ENCODE peak calls at places on chromosomes 12 and 14, in seven cellular contexts. U is MM.1S, Y is sigmoid colon, J is H1, L is breast epithelium, R is nephron progenitor cell, H is lung. I is an unnamed sample.

GRCh38 chr12:79661629-79662028 is 29.1 kb downstream of the PAWR start:
- DNase-seq in J (no peak), Y (no peak), H (no peak), U (no peak), L (no peak), R (no peak), I (no peak)

GRCh38 chr12:2795291-2796186 is 769 bp downstream of the FKBP4 start:
- DNase-seq in H (peak), J (no peak), R (peak), L (peak), U (peak), Y (peak), I (peak)

GRCh38 chr14:103483600-103483999 is 39.0 kb downstream of the CKB start:
- DNase-seq in L (no peak), H (no peak), U (no peak), Y (no peak), J (no peak), R (no peak), I (no peak)

GRCh38 chr14:90508073-90508472 is 111.2 kb downstream of the CALM1 start:
- DNase-seq in R (no peak), Y (no peak), L (no peak), H (no peak), J (no peak), U (no peak), I (no peak)

GRCh38 chr12:46886541-46887041 is 60.8 kb upstream of the SLC38A4 start:
- DNase-seq in J (no peak), U (no peak), Y (no peak), R (no peak), L (no peak), H (no peak), I (no peak)

GRCh38 chr14:70919774-70920173 is 12.5 kb downstream of the PCNX1 start:
- DNase-seq in L (no peak), Y (no peak), R (no peak), J (no peak), H (no peak), U (no peak), I (no peak)

GRCh38 chr12:85626031-85626781 is 210.0 kb downstream of the RASSF9 start:
- DNase-seq in J (no peak), H (no peak), R (no peak), Y (no peak), L (no peak), U (no peak), I (no peak)

GRCh38 chr12:116916122-116916521 is 5.4 kb downstream of the FBXW8 start:
- DNase-seq in J (no peak), L (no peak), Y (no peak), H (no peak), R (no peak), U (no peak), I (no peak)

GRCh38 chr12:118271770-118272417 is 100.8 kb downstream of the TAOK3 start:
- DNase-seq in U (no peak), L (no peak), Y (no peak), R (no peak), H (peak), J (no peak), I (no peak)

GRCh38 chr12:8917031-8917430 is 2.7 kb downstream of the PHC1 start:
- DNase-seq in L (no peak), Y (no peak), U (no peak), H (no peak), J (no peak), R (no peak), I (no peak)

GRCh38 chr12:28578833-28579252 is 388.6 kb downstream of the CCDC91 start:
- DNase-seq in J (no peak), R (no peak), Y (no peak), H (no peak), L (no peak), U (no peak), I (no peak)

GRCh38 chr12:13165578-13166120 is 30.9 kb upstream of the EMP1 start:
- DNase-seq in J (no peak), Y (peak), H (peak), U (peak), R (no peak), L (peak), I (no peak)

GRCh38 chr12:104183443-104183842 is 32.1 kb upstream of the TXNRD1 start:
- DNase-seq in J (no peak), L (no peak), Y (no peak), R (no peak), U (no peak), H (no peak), I (no peak)

GRCh38 chr12:77535734-77536133 is 295.0 kb upstream of the NAV3 start:
- DNase-seq in R (no peak), J (no peak), Y (no peak), U (no peak), H (no peak), L (no peak), I (no peak)

GRCh38 chr12:77537648-77538047 is 293.0 kb upstream of the NAV3 start:
- DNase-seq in R (no peak), U (no peak), L (no peak), Y (no peak), H (no peak), J (no peak), I (no peak)

DNA sequence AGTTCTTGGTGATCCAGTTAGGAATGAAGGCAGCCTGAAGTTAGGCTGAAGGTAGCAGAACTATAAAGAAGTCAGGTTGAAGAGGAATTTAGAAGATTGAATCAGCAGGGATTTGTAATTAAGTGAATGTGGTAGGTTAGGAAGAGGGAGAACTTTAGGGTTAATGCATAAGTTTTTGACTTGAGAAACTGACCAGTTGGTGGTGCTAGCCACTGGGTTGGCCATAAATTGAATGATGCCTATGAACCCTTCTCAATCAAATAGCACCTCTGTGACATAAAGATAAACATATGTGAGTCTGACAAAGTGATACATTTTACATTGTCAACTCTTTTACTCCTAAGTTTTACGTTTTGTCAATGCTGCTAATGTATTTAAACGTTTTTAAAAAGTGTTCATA is 290.6 kb upstream of the NAV3 start:
- DNase-seq in U (no peak), J (no peak), R (no peak), L (no peak), H (no peak), Y (no peak), I (no peak)
- TF ChIP-seq CTCF in U (no peak), J (peak), R (no peak), L (no peak), H (no peak), Y (no peak), I (no peak)

DNA sequence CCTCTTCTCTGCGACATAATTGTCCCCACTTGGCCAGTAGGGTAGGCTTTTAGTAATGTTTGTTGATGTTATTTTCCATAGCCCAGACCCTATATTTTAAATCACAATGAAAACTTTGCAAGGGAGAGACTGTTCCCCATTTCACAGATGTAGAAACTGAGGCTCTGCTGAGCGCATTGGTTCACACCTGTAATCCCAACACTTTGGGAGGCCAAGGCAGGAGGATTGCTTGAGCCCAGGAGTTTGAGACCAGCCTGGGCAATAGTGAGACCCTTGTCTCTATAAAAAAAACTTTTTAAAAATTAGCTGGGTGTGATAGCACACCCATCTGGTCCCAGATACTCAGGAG is 114.8 kb downstream of the DIP2B start:
- DNase-seq in U (no peak), R (no peak), J (no peak), H (no peak), Y (no peak), L (no peak), I (no peak)
- TF ChIP-seq CTCF in U (no peak), R (no peak), J (no peak), H (no peak), Y (no peak), L (no peak), I (no peak)

GRCh38 chr12:15562263-15562662 is 226.9 kb downstream of the EPS8 start:
- DNase-seq in J (no peak), H (no peak), U (no peak), Y (no peak), R (no peak), L (no peak), I (no peak)

GRCh38 chr12:15555466-15555865 is 233.2 kb downstream of the PTPRO start:
- DNase-seq in R (no peak), L (no peak), H (no peak), J (no peak), U (no peak), Y (no peak), I (no peak)

GRCh38 chr12:15558915-15559528 is 230.2 kb downstream of the EPS8 start:
- DNase-seq in J (no peak), U (no peak), H (no peak), L (no peak), Y (no peak), R (no peak), I (no peak)

GRCh38 chr12:15550778-15551177 is 228.5 kb downstream of the PTPRO start:
- DNase-seq in U (peak), Y (no peak), L (no peak), J (no peak), H (no peak), R (no peak), I (no peak)

DNA sequence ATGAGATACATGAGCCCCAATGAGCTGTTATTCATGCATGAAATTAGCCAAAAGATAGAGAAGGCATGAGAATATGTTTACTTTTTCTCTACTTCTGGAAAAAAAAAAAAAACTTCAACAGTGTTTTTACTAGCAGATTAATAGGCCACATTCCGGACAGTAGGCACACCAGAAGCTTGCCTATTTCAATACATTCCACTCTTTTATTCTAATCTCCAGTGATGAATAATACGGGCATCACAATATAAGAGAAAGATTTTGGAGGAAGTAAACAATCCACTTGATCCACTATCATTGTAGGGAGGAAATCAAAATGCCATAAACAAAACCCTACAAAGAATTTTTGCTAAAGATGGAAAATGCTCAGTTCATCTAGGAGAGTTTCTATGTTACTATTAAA is 232.8 kb downstream of the EPS8 start:
- DNase-seq in L (no peak), Y (no peak), R (no peak), J (no peak), U (no peak), H (no peak), I (no peak)
- TF ChIP-seq CTCF in L (no peak), Y (no peak), R (no peak), J (no peak), U (no peak), H (no peak), I (no peak)

GRCh38 chr14:72173038-72173720 is 240.9 kb downstream of the RGS6 start:
- DNase-seq in L (no peak), U (no peak), H (no peak), R (no peak), Y (no peak), J (no peak), I (no peak)

GRCh38 chr14:72177246-72177645 is 245.0 kb downstream of the RGS6 start:
- DNase-seq in Y (no peak), H (no peak), L (no peak), R (no peak), U (no peak), J (no peak), I (no peak)

GRCh38 chr14:72172075-72172474 is 239.8 kb downstream of the RGS6 start:
- DNase-seq in J (no peak), U (no peak), Y (no peak), L (no peak), H (no peak), R (no peak), I (no peak)

GRCh38 chr14:72169521-72169920 is 237.3 kb downstream of the RGS6 start:
- DNase-seq in L (no peak), J (no peak), Y (no peak), R (no peak), H (no peak), U (no peak), I (no peak)

DNA sequence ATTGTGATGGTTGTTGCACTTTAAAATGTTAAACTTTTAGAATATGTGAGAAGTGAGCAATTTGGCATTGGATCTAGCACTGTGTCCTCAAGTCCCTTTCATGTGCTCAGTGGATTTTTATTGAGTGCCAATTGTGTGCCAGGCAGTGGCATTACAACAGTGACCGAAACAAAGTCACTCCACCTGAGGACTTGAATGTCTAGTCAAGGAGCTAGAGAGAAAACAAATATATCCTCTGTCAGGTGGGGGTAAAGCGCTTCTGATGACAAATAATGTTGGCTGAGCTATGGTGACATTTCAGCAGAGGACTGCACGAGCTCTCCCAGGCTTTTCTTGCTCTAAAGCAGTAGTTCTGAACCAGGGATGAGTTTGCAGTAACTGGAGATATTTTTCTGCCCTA is 240.4 kb downstream of the RGS6 start:
- DNase-seq in J (no peak), U (no peak), L (no peak), Y (no peak), R (no peak), H (no peak), I (no peak)
- TF ChIP-seq CTCF in J (no peak), U (no peak), L (no peak), Y (no peak), R (no peak), H (no peak), I (no peak)

GRCh38 chr12:49357099-49357678 is 10.1 kb upstream of the SPATS2 start:
- DNase-seq in R (no peak), L (no peak), U (peak), H (no peak), J (no peak), Y (no peak), I (no peak)
- TF ChIP-seq CTCF in R (peak), L (peak), U (peak), H (no peak), J (no peak), Y (no peak), I (peak)

GRCh38 chr12:59651230-59651920 is 55.5 kb downstream of the SLC16A7 start:
- DNase-seq in H (no peak), R (no peak), L (no peak), J (no peak), Y (no peak), U (no peak), I (no peak)

GRCh38 chr12:59652098-59652497 is 56.3 kb downstream of the SLC16A7 start:
- DNase-seq in H (no peak), Y (no peak), J (no peak), L (no peak), U (no peak), R (no peak), I (no peak)

GRCh38 chr12:59654061-59654460 is 58.2 kb downstream of the SLC16A7 start:
- DNase-seq in Y (no peak), J (no peak), L (no peak), R (no peak), U (no peak), H (no peak), I (no peak)

GRCh38 chr12:59649203-59649602 is 53.4 kb downstream of the SLC16A7 start:
- DNase-seq in J (no peak), L (no peak), R (no peak), U (no peak), H (no peak), Y (no peak), I (no peak)

GRCh38 chr12:59650594-59651229 is 54.9 kb downstream of the SLC16A7 start:
- DNase-seq in L (no peak), Y (no peak), R (no peak), J (no peak), U (no peak), H (no peak), I (no peak)
- TF ChIP-seq CTCF in L (no peak), Y (no peak), R (no peak), J (no peak), U (no peak), H (no peak), I (no peak)

GRCh38 chr14:24310387-24310665 is 386 bp downstream of the LTB4R2 start:
- DNase-seq in L (no peak), J (no peak), Y (no peak), U (no peak), H (no peak), R (no peak), I (no peak)

GRCh38 chr14:24309538-24310386 is at the start of gene LTB4R2:
- DNase-seq in H (no peak), Y (no peak), U (no peak), J (no peak), L (no peak), R (no peak), I (no peak)

GRCh38 chr14:24312736-24313507 is 1.6 kb downstream of the LTB4R start:
- DNase-seq in U (peak), L (no peak), R (no peak), H (no peak), Y (peak), J (no peak), I (no peak)

GRCh38 chr14:24311837-24312615 is 724 bp downstream of the LTB4R start:
- DNase-seq in U (no peak), J (no peak), R (no peak), H (no peak), L (no peak), Y (no peak), I (no peak)

GRCh38 chr14:24310666-24311604 is at the start of gene LTB4R:
- DNase-seq in Y (peak), H (peak), R (no peak), J (no peak), L (peak), U (peak), I (peak)
- TF ChIP-seq CTCF in Y (peak), H (no peak), R (no peak), J (no peak), L (peak), U (peak), I (peak)

GRCh38 chr14:21088687-21089086 is 9.8 kb downstream of the ZNF219 start:
- DNase-seq in J (no peak), R (no peak), L (no peak), U (no peak), H (no peak), Y (no peak), I (no peak)

GRCh38 chr14:21087294-21088091 is 11.0 kb downstream of the ZNF219 start:
- DNase-seq in U (peak), J (no peak), H (no peak), Y (no peak), R (no peak), L (no peak), I (peak)

GRCh38 chr14:21089271-21089670 is 9.2 kb downstream of the ZNF219 start:
- DNase-seq in H (no peak), L (no peak), Y (no peak), J (no peak), U (no peak), R (no peak), I (no peak)

GRCh38 chr14:21084988-21085853 is 13.2 kb downstream of the ZNF219 start:
- DNase-seq in U (no peak), R (no peak), H (peak), L (no peak), Y (peak), J (no peak), I (no peak)

GRCh38 chr14:21086908-21087293 is 11.6 kb downstream of the ZNF219 start:
- DNase-seq in J (no peak), H (no peak), U (no peak), L (no peak), Y (no peak), R (no peak), I (no peak)
- TF ChIP-seq CTCF in J (no peak), H (no peak), U (no peak), L (no peak), Y (no peak), R (no peak), I (no peak)

GRCh38 chr14:93788307-93788556 is at the start of gene PRIMA1:
- DNase-seq in Y (no peak), L (no peak), R (no peak), J (no peak), H (no peak), U (no peak), I (no peak)

GRCh38 chr14:93785423-93785822 is 2.9 kb downstream of the PRIMA1 start:
- DNase-seq in R (no peak), Y (no peak), J (no peak), H (no peak), U (no peak), L (no peak), I (no peak)

GRCh38 chr14:93788557-93789365 is 476 bp upstream of the PRIMA1 start:
- DNase-seq in H (no peak), Y (peak), L (no peak), J (no peak), U (no peak), R (peak), I (peak)

GRCh38 chr14:93787465-93788306 is 599 bp downstream of the PRIMA1 start:
- DNase-seq in R (peak), J (no peak), U (no peak), L (no peak), H (no peak), Y (no peak), I (peak)

DNA sequence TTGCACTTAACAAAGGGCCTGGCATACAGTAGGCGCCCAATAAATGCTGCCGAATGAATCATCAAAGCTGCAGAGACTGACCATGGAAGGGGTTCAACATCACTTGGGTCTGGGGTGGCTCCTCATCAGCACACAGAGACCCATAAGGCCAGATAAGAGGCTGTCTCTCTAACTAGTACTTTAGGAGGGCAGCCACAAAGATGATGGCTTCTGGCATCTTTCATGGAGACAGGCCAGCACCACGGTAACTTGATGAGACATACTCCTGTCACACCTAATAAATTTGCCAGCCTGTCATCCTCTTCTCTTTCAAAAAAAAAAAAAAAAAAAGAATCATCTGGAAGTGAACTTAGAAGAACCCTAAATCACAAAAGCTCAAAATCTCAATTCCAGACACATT is 3.4 kb downstream of the PRIMA1 start:
- DNase-seq in R (no peak), H (no peak), U (no peak), J (no peak), L (no peak), Y (no peak), I (no peak)
- TF ChIP-seq CTCF in R (no peak), H (no peak), U (no peak), J (no peak), L (no peak), Y (no peak), I (no peak)

I was measured in endothelial cell.